ENCODE peak calls at places on chromosome 13, in five cellular contexts. One of them, this sample, is unnamed.

GRCh38 chr13:92303428-92303827 is 905.0 kb downstream of the GPC5 start:
- DNase-seq in body of pancreas: no peak
- DNase-seq in vagina: no peak
- DNase-seq in Peyer's patch: no peak
- DNase-seq in esophagus squamous epithelium: no peak
- DNase-seq in this sample: peak; percentile 81

GRCh38 chr13:48401480-48401879 is 11.4 kb downstream of the LPAR6 start:
- DNase-seq in esophagus squamous epithelium: no peak
- DNase-seq in body of pancreas: no peak
- DNase-seq in vagina: no peak
- DNase-seq in Peyer's patch: no peak
- DNase-seq in this sample: no peak

GRCh38 chr13:34148359-34148758 is 330.4 kb downstream of the RFC3 start:
- DNase-seq in body of pancreas: no peak
- DNase-seq in vagina: no peak
- DNase-seq in Peyer's patch: no peak
- DNase-seq in esophagus squamous epithelium: no peak
- DNase-seq in this sample: no peak

GRCh38 chr13:87302034-87302433 is 369.1 kb upstream of the SLITRK5 start:
- DNase-seq in body of pancreas: no peak
- DNase-seq in esophagus squamous epithelium: no peak
- DNase-seq in Peyer's patch: no peak
- DNase-seq in vagina: no peak
- DNase-seq in this sample: no peak

GRCh38 chr13:113089693-113090414 is 15.7 kb upstream of the F7 start:
- DNase-seq in vagina: no peak
- DNase-seq in esophagus squamous epithelium: no peak
- DNase-seq in body of pancreas: no peak
- DNase-seq in Peyer's patch: no peak
- DNase-seq in this sample: no peak

GRCh38 chr13:112893570-112894422 is 75.2 kb upstream of the MCF2L start:
- DNase-seq in Peyer's patch: peak; percentile 70
- DNase-seq in esophagus squamous epithelium: no peak
- DNase-seq in vagina: no peak
- DNase-seq in body of pancreas: peak; percentile 73
- DNase-seq in this sample: no peak

GRCh38 chr13:79679334-79679733 is 198.4 kb downstream of the NDFIP2 start:
- DNase-seq in Peyer's patch: peak; percentile 90
- DNase-seq in vagina: no peak
- DNase-seq in body of pancreas: peak; percentile 81
- DNase-seq in esophagus squamous epithelium: no peak
- DNase-seq in this sample: peak; percentile 94

GRCh38 chr13:93496985-93497673 is 270.5 kb downstream of the GPC6 start:
- DNase-seq in vagina: no peak
- DNase-seq in body of pancreas: no peak
- DNase-seq in esophagus squamous epithelium: no peak
- DNase-seq in Peyer's patch: no peak
- DNase-seq in this sample: no peak

GRCh38 chr13:38944219-38944618 is 46.4 kb downstream of the STOML3 start:
- DNase-seq in vagina: no peak
- DNase-seq in Peyer's patch: no peak
- DNase-seq in body of pancreas: no peak
- DNase-seq in esophagus squamous epithelium: no peak
- DNase-seq in this sample: no peak

GRCh38 chr13:30338331-30338851 is 31.0 kb upstream of the KATNAL1 start:
- DNase-seq in esophagus squamous epithelium: no peak
- DNase-seq in vagina: no peak
- DNase-seq in body of pancreas: no peak
- DNase-seq in Peyer's patch: peak; percentile 56
- DNase-seq in this sample: no peak

GRCh38 chr13:30847697-30848307 is 58.3 kb upstream of the MEDAG start:
- DNase-seq in body of pancreas: peak; percentile 38
- DNase-seq in esophagus squamous epithelium: no peak
- DNase-seq in vagina: no peak
- DNase-seq in Peyer's patch: no peak
- DNase-seq in this sample: no peak

GRCh38 chr13:100535401-100536135 is 53.0 kb downstream of the GGACT start:
- DNase-seq in vagina: peak; percentile 19
- DNase-seq in esophagus squamous epithelium: no peak
- DNase-seq in body of pancreas: no peak
- DNase-seq in Peyer's patch: no peak
- DNase-seq in this sample: no peak

GRCh38 chr13:31940076-31940475 is 91.5 kb upstream of the FRY start:
- DNase-seq in body of pancreas: no peak
- DNase-seq in esophagus squamous epithelium: no peak
- DNase-seq in Peyer's patch: no peak
- DNase-seq in vagina: no peak
- DNase-seq in this sample: no peak

GRCh38 chr13:24905242-24905641 is 141.3 kb downstream of the RNF17 start:
- DNase-seq in vagina: no peak
- DNase-seq in Peyer's patch: no peak
- DNase-seq in esophagus squamous epithelium: no peak
- DNase-seq in body of pancreas: no peak
- DNase-seq in this sample: no peak

GRCh38 chr13:45728759-45729158 is 26.6 kb downstream of the CBY2 start:
- DNase-seq in Peyer's patch: no peak
- DNase-seq in vagina: no peak
- DNase-seq in esophagus squamous epithelium: no peak
- DNase-seq in body of pancreas: no peak
- DNase-seq in this sample: no peak

GRCh38 chr13:50277127-50277526 is 261.9 kb downstream of the KCNRG start:
- DNase-seq in Peyer's patch: no peak
- DNase-seq in esophagus squamous epithelium: no peak
- DNase-seq in vagina: no peak
- DNase-seq in body of pancreas: no peak
- DNase-seq in this sample: no peak

GRCh38 chr13:40026174-40026585 is 370.7 kb downstream of the COG6 start:
- DNase-seq in vagina: no peak
- DNase-seq in esophagus squamous epithelium: no peak
- DNase-seq in Peyer's patch: no peak
- DNase-seq in body of pancreas: no peak
- DNase-seq in this sample: no peak

GRCh38 chr13:43787998-43788397 is 1.2 kb upstream of the ENOX1 start:
- DNase-seq in vagina: no peak
- DNase-seq in esophagus squamous epithelium: no peak
- DNase-seq in body of pancreas: peak; percentile 23
- DNase-seq in Peyer's patch: no peak
- DNase-seq in this sample: no peak

GRCh38 chr13:42656136-42656535 is 82.2 kb downstream of the TNFSF11 start:
- DNase-seq in vagina: no peak
- DNase-seq in esophagus squamous epithelium: no peak
- DNase-seq in Peyer's patch: no peak
- DNase-seq in body of pancreas: no peak
- DNase-seq in this sample: no peak

GRCh38 chr13:46687810-46688209 is 109.2 kb downstream of the ESD start:
- DNase-seq in vagina: no peak
- DNase-seq in body of pancreas: peak; percentile 54
- DNase-seq in Peyer's patch: no peak
- DNase-seq in esophagus squamous epithelium: no peak
- DNase-seq in this sample: no peak

GRCh38 chr13:99034333-99035085 is 56.6 kb upstream of the DOCK9 start:
- DNase-seq in body of pancreas: no peak
- DNase-seq in Peyer's patch: no peak
- DNase-seq in vagina: no peak
- DNase-seq in esophagus squamous epithelium: no peak
- DNase-seq in this sample: no peak

GRCh38 chr13:77150651-77151050 is 123.7 kb upstream of the FBXL3 start:
- DNase-seq in Peyer's patch: no peak
- DNase-seq in body of pancreas: no peak
- DNase-seq in esophagus squamous epithelium: no peak
- DNase-seq in vagina: no peak
- DNase-seq in this sample: no peak

GRCh38 chr13:114140909-114141255 is 8.5 kb upstream of the RASA3 start:
- DNase-seq in Peyer's patch: peak; percentile 76
- DNase-seq in body of pancreas: no peak
- DNase-seq in esophagus squamous epithelium: no peak
- DNase-seq in vagina: no peak
- DNase-seq in this sample: no peak

GRCh38 chr13:60143775-60144174 is 20.0 kb downstream of the DIAPH3 start:
- DNase-seq in Peyer's patch: no peak
- DNase-seq in body of pancreas: no peak
- DNase-seq in vagina: no peak
- DNase-seq in esophagus squamous epithelium: no peak
- DNase-seq in this sample: no peak

GRCh38 chr13:46478641-46479040 is 74.3 kb upstream of the LRCH1 start:
- DNase-seq in vagina: no peak
- DNase-seq in body of pancreas: no peak
- DNase-seq in esophagus squamous epithelium: no peak
- DNase-seq in Peyer's patch: no peak
- DNase-seq in this sample: no peak

GRCh38 chr13:113877149-113877990 is 13.5 kb upstream of the GAS6 start:
- DNase-seq in Peyer's patch: no peak
- DNase-seq in vagina: peak; percentile 87
- DNase-seq in body of pancreas: no peak
- DNase-seq in esophagus squamous epithelium: no peak
- DNase-seq in this sample: peak; percentile 80

GRCh38 chr13:74644239-74644638 is 510.0 kb upstream of the KLF12 start:
- DNase-seq in Peyer's patch: no peak
- DNase-seq in body of pancreas: no peak
- DNase-seq in esophagus squamous epithelium: no peak
- DNase-seq in vagina: no peak
- DNase-seq in this sample: no peak

GRCh38 chr13:32116210-32116609 is 84.6 kb downstream of the FRY start:
- DNase-seq in esophagus squamous epithelium: no peak
- DNase-seq in vagina: no peak
- DNase-seq in Peyer's patch: no peak
- DNase-seq in body of pancreas: no peak
- DNase-seq in this sample: no peak

GRCh38 chr13:41085961-41086360 is 24.7 kb downstream of the WBP4 start:
- DNase-seq in esophagus squamous epithelium: no peak
- DNase-seq in vagina: no peak
- DNase-seq in body of pancreas: no peak
- DNase-seq in Peyer's patch: no peak
- DNase-seq in this sample: no peak

GRCh38 chr13:61084983-61085382 is 330.7 kb downstream of the PCDH20 start:
- DNase-seq in body of pancreas: no peak
- DNase-seq in Peyer's patch: no peak
- DNase-seq in esophagus squamous epithelium: no peak
- DNase-seq in vagina: no peak
- DNase-seq in this sample: no peak

GRCh38 chr13:75405976-75406703 is 75.8 kb downstream of the TBC1D4 start:
- DNase-seq in vagina: no peak
- DNase-seq in esophagus squamous epithelium: no peak
- DNase-seq in Peyer's patch: no peak
- DNase-seq in body of pancreas: no peak
- DNase-seq in this sample: no peak

GRCh38 chr13:45295536-45295935 is 45.4 kb downstream of the TPT1 start:
- DNase-seq in Peyer's patch: no peak
- DNase-seq in vagina: no peak
- DNase-seq in body of pancreas: peak; percentile 8
- DNase-seq in esophagus squamous epithelium: no peak
- DNase-seq in this sample: no peak

GRCh38 chr13:36362251-36362650 is 16.1 kb upstream of the SPART start:
- DNase-seq in vagina: no peak
- DNase-seq in body of pancreas: no peak
- DNase-seq in Peyer's patch: no peak
- DNase-seq in esophagus squamous epithelium: no peak
- DNase-seq in this sample: no peak

GRCh38 chr13:75161804-75162203 is 320.2 kb downstream of the TBC1D4 start:
- DNase-seq in vagina: no peak
- DNase-seq in Peyer's patch: no peak
- DNase-seq in body of pancreas: no peak
- DNase-seq in esophagus squamous epithelium: no peak
- DNase-seq in this sample: no peak

GRCh38 chr13:52454459-52454824 is 836 bp upstream of the CKAP2 start:
- DNase-seq in vagina: no peak
- DNase-seq in esophagus squamous epithelium: no peak
- DNase-seq in body of pancreas: no peak
- DNase-seq in Peyer's patch: peak; percentile 69
- DNase-seq in this sample: no peak

GRCh38 chr13:52452470-52452869 is 2.0 kb upstream of the VPS36 start:
- DNase-seq in vagina: no peak
- DNase-seq in Peyer's patch: no peak
- DNase-seq in esophagus squamous epithelium: no peak
- DNase-seq in body of pancreas: no peak
- DNase-seq in this sample: no peak

GRCh38 chr13:52450793-52451116 is 321 bp upstream of the VPS36 start:
- DNase-seq in vagina: no peak
- DNase-seq in Peyer's patch: no peak
- DNase-seq in esophagus squamous epithelium: no peak
- DNase-seq in body of pancreas: no peak
- DNase-seq in this sample: no peak

GRCh38 chr13:52455677-52456041 is 381 bp downstream of the CKAP2 start:
- DNase-seq in Peyer's patch: peak; percentile 87
- DNase-seq in esophagus squamous epithelium: peak; percentile 45
- DNase-seq in body of pancreas: peak; percentile 65
- DNase-seq in vagina: no peak
- DNase-seq in this sample: peak; percentile 45

GRCh38 chr13:52454825-52455676 is at the start of gene CKAP2:
- DNase-seq in esophagus squamous epithelium: peak; percentile 70
- DNase-seq in vagina: peak; percentile 97
- DNase-seq in body of pancreas: peak; percentile 96
- DNase-seq in Peyer's patch: peak; percentile 98
- DNase-seq in this sample: peak; percentile 99
- TF ChIP-seq POLR2A in esophagus squamous epithelium: no peak
- TF ChIP-seq POLR2A in vagina: peak; percentile 65
- TF ChIP-seq POLR2A in body of pancreas: peak; percentile 80
- TF ChIP-seq POLR2A in Peyer's patch: peak; percentile 89
- TF ChIP-seq POLR2A in this sample: peak; percentile 24

GRCh38 chr13:72456486-72456885 is 270.9 kb downstream of the MZT1 start:
- DNase-seq in body of pancreas: no peak
- DNase-seq in Peyer's patch: no peak
- DNase-seq in esophagus squamous epithelium: no peak
- DNase-seq in vagina: no peak
- DNase-seq in this sample: no peak
- TF ChIP-seq CTCF in body of pancreas: no peak
- TF ChIP-seq CTCF in Peyer's patch: no peak
- TF ChIP-seq CTCF in esophagus squamous epithelium: no peak
- TF ChIP-seq CTCF in vagina: no peak
- TF ChIP-seq CTCF in this sample: no peak

DNA sequence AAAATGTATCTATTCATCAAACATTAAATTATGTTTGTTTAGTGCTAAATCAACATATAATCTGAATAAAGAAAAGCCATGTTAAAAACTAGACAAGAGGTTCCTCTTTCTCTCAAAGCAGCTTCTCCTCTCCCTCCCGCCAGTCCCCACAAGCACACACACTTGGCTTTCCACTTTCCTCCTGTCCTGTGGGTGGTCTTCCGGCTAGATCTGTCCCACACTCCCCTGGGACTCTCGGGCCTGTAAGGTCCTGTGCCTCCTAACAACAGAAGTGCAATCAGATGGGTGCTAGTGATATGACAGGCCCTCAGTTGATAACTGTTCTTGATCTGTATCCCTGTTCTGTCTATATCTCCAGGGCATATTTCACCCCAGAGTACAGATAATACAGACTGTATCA is 45.6 kb upstream of the RAP2A start:
- DNase-seq in Peyer's patch: no peak
- DNase-seq in vagina: no peak
- DNase-seq in esophagus squamous epithelium: no peak
- DNase-seq in body of pancreas: no peak
- DNase-seq in this sample: no peak
- TF ChIP-seq POLR2A in Peyer's patch: no peak
- TF ChIP-seq POLR2A in vagina: no peak
- TF ChIP-seq POLR2A in esophagus squamous epithelium: no peak
- TF ChIP-seq POLR2A in body of pancreas: no peak
- TF ChIP-seq POLR2A in this sample: no peak

GRCh38 chr13:67075239-67075638 is 154.9 kb downstream of the PCDH9 start:
- DNase-seq in vagina: no peak
- DNase-seq in esophagus squamous epithelium: no peak
- DNase-seq in body of pancreas: no peak
- DNase-seq in Peyer's patch: no peak
- DNase-seq in this sample: no peak
- TF ChIP-seq CTCF in vagina: no peak
- TF ChIP-seq CTCF in esophagus squamous epithelium: no peak
- TF ChIP-seq CTCF in body of pancreas: peak; percentile 16
- TF ChIP-seq CTCF in Peyer's patch: no peak
- TF ChIP-seq CTCF in this sample: no peak

This sample was measured in lower leg skin.